ENCODE peak calls at places on chromosomes 7 and 10, in nine cellular contexts. Y, O, P, H, L, U, G, B and M are unnamed samples.
A peak's percentile ranks its signal among the peaks of the same experiment; 100 is the strongest.

GRCh38 chr10:100697070-100697469 is 48.3 kb upstream of the PAX2 start:
- DNase-seq in Y (peak; percentile 19), O (peak; percentile 53), P (no peak), H (no peak), L (no peak), U (peak; percentile 80), G (no peak), B (no peak), M (peak; percentile 80)

GRCh38 chr10:94293344-94293743 is 69.4 kb downstream of the NOC3L start:
- DNase-seq in Y (no peak), O (no peak), P (no peak), H (no peak), L (no peak), U (no peak), G (no peak), B (no peak), M (no peak)

GRCh38 chr7:38673795-38674194 is 42.6 kb upstream of the AMPH start:
- DNase-seq in Y (no peak), O (no peak), P (no peak), H (no peak), L (no peak), U (no peak), G (no peak), B (no peak), M (peak; percentile 77)

GRCh38 chr10:32171213-32171612 is 115.0 kb upstream of the KIF5B start:
- DNase-seq in Y (no peak), O (no peak), P (no peak), H (no peak), L (no peak), U (no peak), G (no peak), B (peak; percentile 11), M (no peak)

GRCh38 chr7:78383096-78383495 is 584.5 kb downstream of the PHTF2 start:
- DNase-seq in Y (no peak), O (no peak), P (no peak), H (no peak), L (no peak), U (no peak), G (no peak), B (no peak), M (no peak)

GRCh38 chr7:111018960-111019835 is 71.7 kb upstream of the LRRN3 start:
- DNase-seq in Y (no peak), O (peak; percentile 16), P (no peak), H (no peak), L (no peak), U (no peak), G (no peak), B (no peak), M (no peak)

GRCh38 chr7:94296886-94297285 is 97.8 kb upstream of the COL1A2 start:
- DNase-seq in Y (no peak), O (no peak), P (no peak), H (no peak), L (no peak), U (no peak), G (no peak), B (no peak), M (no peak)

GRCh38 chr7:51785171-51785570 is 468.6 kb upstream of the COBL start:
- DNase-seq in Y (no peak), O (no peak), P (no peak), H (no peak), L (no peak), U (no peak), G (no peak), B (no peak), M (no peak)

GRCh38 chr10:77698267-77698932 is 60.8 kb upstream of the KCNMA1 start:
- DNase-seq in Y (no peak), O (no peak), P (no peak), H (no peak), L (no peak), U (no peak), G (no peak), B (no peak), M (no peak)

GRCh38 chr7:131945313-131945831 is 388.9 kb upstream of the PODXL start:
- DNase-seq in Y (peak; percentile 68), O (peak; percentile 57), P (peak; percentile 15), H (no peak), L (peak; percentile 75), U (peak; percentile 15), G (peak; percentile 58), B (peak; percentile 72), M (peak; percentile 12)

GRCh38 chr7:133646493-133647154 is 393.7 kb downstream of the EXOC4 start:
- DNase-seq in Y (no peak), O (no peak), P (no peak), H (no peak), L (no peak), U (no peak), G (no peak), B (no peak), M (no peak)

GRCh38 chr7:55288070-55288824 is 76.9 kb upstream of the LANCL2 start:
- DNase-seq in Y (no peak), O (no peak), P (peak; percentile 79), H (no peak), L (no peak), U (no peak), G (peak; percentile 21), B (no peak), M (no peak)

GRCh38 chr7:80896856-80897598 is 21.8 kb downstream of the SEMA3C start:
- DNase-seq in Y (peak; percentile 65), O (no peak), P (no peak), H (no peak), L (no peak), U (no peak), G (no peak), B (no peak), M (no peak)

GRCh38 chr7:138170298-138170697 is 94.0 kb downstream of the AKR1D1 start:
- DNase-seq in Y (peak; percentile 14), O (no peak), P (no peak), H (no peak), L (no peak), U (no peak), G (no peak), B (no peak), M (no peak)

GRCh38 chr7:94823952-94824351 is 83.4 kb upstream of the PPP1R9A start:
- DNase-seq in Y (no peak), O (no peak), P (no peak), H (no peak), L (no peak), U (peak; percentile 73), G (no peak), B (no peak), M (peak; percentile 49)

GRCh38 chr7:82699773-82700186 is 256.2 kb upstream of the CACNA2D1 start:
- DNase-seq in Y (peak; percentile 90), O (no peak), P (no peak), H (no peak), L (no peak), U (peak; percentile 83), G (no peak), B (no peak), M (peak; percentile 25)

GRCh38 chr7:148173296-148173695 is 417.3 kb upstream of the C7orf33 start:
- DNase-seq in Y (no peak), O (no peak), P (peak; percentile 58), H (no peak), L (no peak), U (no peak), G (no peak), B (no peak), M (no peak)

GRCh38 chr10:92508866-92509265 is 65.0 kb downstream of the IDE start:
- DNase-seq in Y (no peak), O (no peak), P (no peak), H (no peak), L (no peak), U (no peak), G (no peak), B (no peak), M (no peak)

GRCh38 chr10:70913546-70914240 is 25.3 kb upstream of the PCBD1 start:
- DNase-seq in Y (no peak), O (peak; percentile 11), P (no peak), H (no peak), L (peak; percentile 21), U (no peak), G (no peak), B (no peak), M (no peak)

GRCh38 chr7:128129224-128129864 is 98.1 kb upstream of the LRRC4 start:
- DNase-seq in Y (no peak), O (no peak), P (no peak), H (no peak), L (no peak), U (no peak), G (no peak), B (no peak), M (no peak)

GRCh38 chr7:98815313-98815712 is 54.5 kb downstream of the TMEM130 start:
- DNase-seq in Y (no peak), O (no peak), P (no peak), H (no peak), L (no peak), U (no peak), G (no peak), B (no peak), M (no peak)

GRCh38 chr7:95420996-95421846 is 13.6 kb downstream of the PON2 start:
- DNase-seq in Y (no peak), O (no peak), P (peak; percentile 87), H (no peak), L (no peak), U (no peak), G (peak; percentile 73), B (no peak), M (peak; percentile 47)

GRCh38 chr7:74542558-74543117 is 88.9 kb downstream of the GTF2IRD1 start:
- DNase-seq in Y (no peak), O (peak; percentile 52), P (no peak), H (no peak), L (peak; percentile 83), U (no peak), G (no peak), B (no peak), M (no peak)

GRCh38 chr7:99109108-99110051 is 34.5 kb downstream of the SMURF1 start:
- DNase-seq in Y (peak; percentile 36), O (no peak), P (peak; percentile 40), H (no peak), L (peak; percentile 66), U (no peak), G (peak; percentile 79), B (no peak), M (peak; percentile 47)

GRCh38 chr10:95482501-95483248 is 78.5 kb downstream of the SORBS1 start:
- DNase-seq in Y (no peak), O (no peak), P (no peak), H (no peak), L (no peak), U (no peak), G (no peak), B (no peak), M (no peak)

GRCh38 chr7:18363751-18364402 is 131.7 kb upstream of the HDAC9 start:
- DNase-seq in Y (no peak), O (no peak), P (no peak), H (no peak), L (no peak), U (no peak), G (no peak), B (no peak), M (no peak)

GRCh38 chr10:63611078-63611477 is 89.9 kb downstream of the REEP3 start:
- DNase-seq in Y (no peak), O (no peak), P (no peak), H (no peak), L (no peak), U (no peak), G (no peak), B (no peak), M (no peak)

GRCh38 chr7:130160455-130160854 is 44.8 kb downstream of the TMEM209 start:
- DNase-seq in Y (no peak), O (no peak), P (no peak), H (no peak), L (no peak), U (no peak), G (no peak), B (no peak), M (no peak)

GRCh38 chr7:102431617-102432298 is 1.6 kb upstream of the ORAI2 start:
- DNase-seq in Y (no peak), O (no peak), P (peak; percentile 31), H (peak; percentile 49), L (no peak), U (no peak), G (no peak), B (no peak), M (no peak)

GRCh38 chr7:6512892-6513291 is 38.4 kb downstream of the GRID2IP start:
- DNase-seq in Y (no peak), O (no peak), P (no peak), H (no peak), L (no peak), U (no peak), G (no peak), B (no peak), M (no peak)